ENCODE peak calls at places on chromosomes 12 and 14, in eight cellular contexts. R is stomach, S is activated T-cell treated with anti-CD3 and anti-CD28 coated beads for 4 hours, B is posterior cingulate gyrus, F is hippocampal formation, X is fibroblast of lung, E is substantia nigra, J is nephron progenitor cell. C is an unnamed sample.

GRCh38 chr12:27644446-27644845 is 51.8 kb upstream of the REP15 start:
- DNase-seq in X (peak), R (no peak), B (no peak), E (no peak), J (no peak), F (no peak), S (no peak), C (no peak)

GRCh38 chr12:7374423-7375144 is 69.4 kb downstream of the CD163L1 start:
- DNase-seq in F (no peak), X (no peak), E (no peak), B (no peak), R (no peak), J (peak), S (no peak), C (peak)

GRCh38 chr12:49131973-49132461 is 822 bp upstream of the TUBA1B start:
- DNase-seq in E (no peak), B (no peak), J (no peak), S (no peak), R (no peak), X (peak), F (no peak), C (no peak)

GRCh38 chr12:75556306-75556899 is 45.0 kb upstream of the KRR1 start:
- DNase-seq in R (no peak), B (no peak), F (no peak), J (no peak), X (no peak), E (no peak), S (no peak), C (no peak)

GRCh38 chr12:43425361-43425760 is 126.6 kb downstream of the ADAMTS20 start:
- DNase-seq in R (no peak), F (no peak), S (no peak), B (no peak), J (no peak), X (no peak), E (no peak), C (no peak)

GRCh38 chr14:52527052-52527451 is 25.3 kb downstream of the TXNDC16 start:
- DNase-seq in S (no peak), J (no peak), E (no peak), F (no peak), R (no peak), X (no peak), B (no peak), C (no peak)

GRCh38 chr14:96710060-96710636 is 87.0 kb upstream of the VRK1 start:
- DNase-seq in E (no peak), F (no peak), R (no peak), X (no peak), J (no peak), S (no peak), B (no peak), C (no peak)

GRCh38 chr12:27018071-27018470 is 3.9 kb upstream of the TM7SF3 start:
- DNase-seq in S (no peak), R (no peak), X (no peak), J (no peak), F (no peak), B (no peak), E (no peak), C (no peak)